ENCODE peak calls at places on chromosomes 3 and 15, in four cellular contexts. T is upper lobe of left lung, G is pancreas, E is neural progenitor cell. D is an unnamed sample. For H3K4me1, the result is how much of the 10 kb centered on the place peaks cover.

GRCh38 chr3:107346559-107346958 is 30.7 kb upstream of the CCDC54 start:
- DNase-seq in G (no peak), E (no peak), T (no peak), D (no peak)

GRCh38 chr3:69197922-69198540 is 75.6 kb upstream of the LMOD3 start:
- DNase-seq in T (no peak), E (no peak), G (no peak), D (no peak)

GRCh38 chr3:100438623-100438974 is 37.3 kb downstream of the LNP1 start:
- DNase-seq in G (peak), T (no peak), E (no peak), D (no peak)

GRCh38 chr15:79644091-79644490 is 212.0 kb downstream of the MINAR1 start:
- DNase-seq in T (no peak), E (no peak), G (no peak), D (no peak)

GRCh38 chr3:14871456-14872200 is 52.9 kb downstream of the FGD5 start:
- DNase-seq in E (no peak), G (no peak), T (no peak), D (no peak)

GRCh38 chr15:81480645-81481053 is 106.6 kb upstream of the TMC3 start:
- DNase-seq in E (peak), G (peak), T (no peak), D (peak)

GRCh38 chr3:141489184-141489583 is 2.4 kb downstream of the RASA2 start:
- DNase-seq in T (no peak), G (no peak), E (no peak), D (no peak)

GRCh38 chr15:100099976-100100375 is 241.8 kb downstream of the ADAMTS17 start:
- DNase-seq in E (no peak), G (no peak), T (no peak), D (no peak)

GRCh38 chr15:101652783-101653430 is 726 bp upstream of the TM2D3 start:
- DNase-seq in G (no peak), E (no peak), T (no peak), D (no peak)

GRCh38 chr3:49626796-49627195 is 47.4 kb upstream of the APEH start:
- DNase-seq in G (no peak), T (no peak), E (no peak), D (no peak)

GRCh38 chr3:49625971-49626640 is 48.0 kb upstream of the APEH start:
- DNase-seq in E (no peak), T (no peak), G (no peak), D (no peak)

GRCh38 chr3:49623071-49623470 is 51.1 kb upstream of the APEH start:
- DNase-seq in E (no peak), T (no peak), G (no peak), D (no peak)

GRCh38 chr3:49627634-49628033 is 46.5 kb upstream of the APEH start:
- DNase-seq in E (no peak), T (no peak), G (no peak), D (no peak)

GRCh38 chr3:49625071-49625470 is 49.1 kb upstream of the APEH start:
- DNase-seq in E (no peak), G (no peak), T (no peak), D (no peak)
- H3K4me3 ChIP-seq in E (no peak), G (no peak), T (no peak), D (no peak)

GRCh38 chr3:170010498-170010897 is 27.3 kb upstream of the GPR160 start:
- DNase-seq in E (no peak), T (no peak), G (no peak), D (no peak)
- H3K4me1 ChIP-seq in E (under half), T (under half), G (under half), D (under half)

DNA sequence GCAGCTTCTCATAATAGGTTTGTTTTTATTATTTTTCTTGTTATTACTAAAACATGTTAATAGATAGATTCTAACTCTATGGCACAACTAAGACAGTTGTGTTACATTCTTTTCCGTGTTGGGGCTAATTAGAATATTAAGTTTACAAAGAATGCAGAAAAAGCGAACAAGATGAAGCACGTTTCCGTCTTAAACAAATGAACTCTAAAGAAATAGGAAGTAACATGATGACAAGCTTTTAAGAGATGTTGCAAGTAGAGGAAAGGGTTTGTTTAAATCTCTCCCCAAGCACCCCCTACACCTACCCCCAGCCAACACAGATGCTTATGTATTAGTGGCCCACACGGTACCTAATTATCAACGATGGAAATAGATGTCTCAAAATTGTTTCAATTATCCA is 207.1 kb downstream of the TP63 start:
- DNase-seq in G (no peak), E (no peak), T (no peak), D (no peak)
- H3K4me3 ChIP-seq in G (no peak), E (no peak), T (no peak), D (no peak)

GRCh38 chr15:83065431-83065830 is 1.6 kb downstream of the BTBD1 start:
- DNase-seq in E (no peak), T (no peak), G (no peak), D (no peak)
- H3K4me1 ChIP-seq in E (under half), T (under half), G (under half), D (under half)

GRCh38 chr15:92656089-92656488 is 514 bp upstream of the FAM174B start:
- DNase-seq in E (peak), T (no peak), G (no peak), D (no peak)
- H3K4me3 ChIP-seq in E (peak), T (peak), G (no peak), D (peak)

GRCh38 chr15:42494998-42495360 is 455 bp upstream of the SNAP23 start:
- DNase-seq in E (peak), G (peak), T (no peak), D (no peak)
- H3K4me1 ChIP-seq in E (under half), G (under half), T (half or more), D (under half)

GRCh38 chr15:83380682-83381081 is 66.5 kb upstream of the SH3GL3 start:
- DNase-seq in T (no peak), E (peak), G (peak), D (peak)

GRCh38 chr15:83378921-83379561 is 68.1 kb upstream of the SH3GL3 start:
- DNase-seq in T (peak), G (no peak), E (no peak), D (no peak)

GRCh38 chr15:83380026-83380425 is 67.1 kb upstream of the SH3GL3 start:
- DNase-seq in E (no peak), T (no peak), G (no peak), D (no peak)

DNA sequence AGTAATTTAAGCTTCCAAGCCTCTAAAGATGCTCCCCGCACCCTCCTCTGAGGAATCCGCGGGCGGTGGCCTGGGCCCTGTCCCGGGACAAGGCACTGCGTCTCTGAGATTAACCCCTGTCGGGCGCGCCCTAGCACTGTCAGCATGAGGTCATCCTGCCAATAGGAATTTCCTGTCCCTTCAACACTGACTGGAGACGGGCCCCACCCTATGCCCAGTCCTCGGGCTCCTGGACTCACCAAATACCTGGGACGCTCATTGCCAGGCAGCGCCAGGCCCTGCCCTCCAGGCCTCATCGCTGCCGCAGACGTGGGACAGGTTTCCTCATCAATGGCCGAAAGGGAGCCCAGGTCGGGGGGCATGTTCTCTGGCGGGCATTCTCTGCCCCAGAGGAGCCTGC is 67.6 kb upstream of the SH3GL3 start:
- DNase-seq in E (no peak), G (no peak), T (peak), D (no peak)
- H3K4me3 ChIP-seq in E (no peak), G (no peak), T (no peak), D (no peak)

GRCh38 chr3:30625541-30626438 is 19.4 kb downstream of the TGFBR2 start:
- DNase-seq in G (no peak), E (no peak), T (no peak), D (peak)
- H3K4me1 ChIP-seq in G (under half), E (under half), T (half or more), D (under half)

D was measured in cardiac muscle cell.